ENCODE peak calls at places on chromosomes 13 and 19, in four cellular contexts. V is AG09309, U is heart right ventricle, R is foreskin fibroblast. Z is an unnamed sample.

GRCh38 chr13:89310943-89311342 is 1639.8 kb downstream of the SLITRK5 start:
- DNase-seq in U (no peak), R (no peak), V (no peak), Z (no peak)

GRCh38 chr19:50793558-50794065 is 3.4 kb downstream of the ACP4 start:
- DNase-seq in V (no peak), R (no peak), U (no peak), Z (no peak)

GRCh38 chr13:20197361-20197834 is 4.7 kb upstream of the GJB2 start:
- DNase-seq in R (peak; percentile 60), V (peak; percentile 16), U (no peak), Z (no peak)

GRCh38 chr13:112897956-112898785 is 70.8 kb upstream of the MCF2L start:
- DNase-seq in U (no peak), R (no peak), V (no peak), Z (no peak)

GRCh38 chr13:24683833-24684599 is 3.8 kb downstream of the ATP12A start:
- DNase-seq in R (peak; percentile 61), V (no peak), U (peak; percentile 61), Z (no peak)

GRCh38 chr19:41753159-41753558 is 2.2 kb upstream of the CEACAM6 start:
- DNase-seq in V (no peak), U (peak; percentile 47), R (peak; percentile 42), Z (no peak)

GRCh38 chr13:25247345-25247744 is 39.9 kb downstream of the MTMR6 start:
- DNase-seq in U (no peak), V (no peak), R (no peak), Z (no peak)

GRCh38 chr13:100666124-100666523 is 8.5 kb downstream of the TMTC4 start:
- DNase-seq in R (peak; percentile 77), U (no peak), V (no peak), Z (no peak)

GRCh38 chr13:51839711-51840110 is 5.3 kb downstream of the TMEM272 start:
- DNase-seq in V (no peak), U (no peak), R (no peak), Z (no peak)

GRCh38 chr19:17451820-17452219 is 3.4 kb upstream of the TMEM221 start:
- DNase-seq in V (no peak), R (no peak), U (no peak), Z (no peak)

GRCh38 chr13:95002126-95002525 is 289.8 kb upstream of the SOX21 start:
- DNase-seq in U (no peak), V (no peak), R (no peak), Z (no peak)

GRCh38 chr13:33207616-33207964 is 78.0 kb downstream of the STARD13 start:
- DNase-seq in V (peak; percentile 89), U (no peak), R (peak; percentile 96), Z (no peak)

GRCh38 chr13:102729560-102730275 is 34.9 kb upstream of the METTL21C start:
- DNase-seq in V (no peak), U (no peak), R (peak; percentile 76), Z (no peak)

GRCh38 chr13:44921931-44922758 is 67.1 kb downstream of the NUFIP1 start:
- DNase-seq in R (peak; percentile 96), U (no peak), V (peak; percentile 90), Z (no peak)

GRCh38 chr13:44601596-44601995 is 25.5 kb upstream of the TSC22D1 start:
- DNase-seq in R (no peak), V (no peak), U (no peak), Z (no peak)

GRCh38 chr13:27953671-27954405 is 15.3 kb downstream of the CDX2 start:
- DNase-seq in U (peak; percentile 74), R (peak; percentile 86), V (peak; percentile 7), Z (no peak)

GRCh38 chr19:34367424-34367957 is 2.5 kb downstream of the GPI start:
- DNase-seq in V (no peak), R (no peak), U (no peak), Z (no peak)

GRCh38 chr13:30431269-30431950 is 9.1 kb downstream of the UBE2L5 start:
- DNase-seq in V (no peak), R (peak; percentile 9), U (no peak), Z (no peak)

GRCh38 chr19:11381535-11382369 is 2.4 kb downstream of the EPOR start:
- DNase-seq in U (peak; percentile 79), V (no peak), R (peak; percentile 97), Z (peak; percentile 94)

GRCh38 chr13:26998265-26998664 is 173.3 kb downstream of the USP12 start:
- DNase-seq in V (no peak), R (no peak), U (no peak), Z (no peak)

GRCh38 chr19:54137913-54138776 is 583 bp downstream of the CNOT3 start:
- DNase-seq in U (no peak), V (no peak), R (peak; percentile 49), Z (no peak)

GRCh38 chr19:45887311-45887710 is 1.4 kb upstream of the IRF2BP1 start:
- DNase-seq in U (no peak), R (no peak), V (no peak), Z (no peak)

GRCh38 chr19:30283556-30283955 is 88.6 kb upstream of the ZNF536 start:
- DNase-seq in U (no peak), R (no peak), V (no peak), Z (no peak)

GRCh38 chr19:18520848-18521691 is 800 bp downstream of the ELL start:
- DNase-seq in U (peak; percentile 54), V (no peak), R (peak; percentile 31), Z (no peak)

GRCh38 chr19:38684078-38684861 is 36.8 kb downstream of the ACTN4 start:
- DNase-seq in U (peak; percentile 55), V (peak; percentile 69), R (peak; percentile 95), Z (no peak)

GRCh38 chr19:58372311-58373133 is 8.3 kb downstream of the ZNF837 start:
- DNase-seq in V (no peak), R (peak; percentile 39), U (no peak), Z (no peak)

GRCh38 chr13:104483631-104484030 is 1417.4 kb upstream of the SLC10A2 start:
- DNase-seq in V (no peak), R (no peak), U (no peak), Z (no peak)

GRCh38 chr19:41299755-41300089 is 10.2 kb upstream of the CCDC97 start:
- DNase-seq in V (no peak), R (peak; percentile 88), U (peak; percentile 64), Z (no peak)

GRCh38 chr13:65378943-65379519 is 1851.1 kb downstream of the PCDH9 start:
- DNase-seq in U (no peak), V (no peak), R (peak; percentile 1), Z (no peak)

GRCh38 chr13:34863360-34864135 is 78.5 kb upstream of the NBEA start:
- DNase-seq in R (peak; percentile 92), U (no peak), V (peak; percentile 71), Z (no peak)

DNA sequence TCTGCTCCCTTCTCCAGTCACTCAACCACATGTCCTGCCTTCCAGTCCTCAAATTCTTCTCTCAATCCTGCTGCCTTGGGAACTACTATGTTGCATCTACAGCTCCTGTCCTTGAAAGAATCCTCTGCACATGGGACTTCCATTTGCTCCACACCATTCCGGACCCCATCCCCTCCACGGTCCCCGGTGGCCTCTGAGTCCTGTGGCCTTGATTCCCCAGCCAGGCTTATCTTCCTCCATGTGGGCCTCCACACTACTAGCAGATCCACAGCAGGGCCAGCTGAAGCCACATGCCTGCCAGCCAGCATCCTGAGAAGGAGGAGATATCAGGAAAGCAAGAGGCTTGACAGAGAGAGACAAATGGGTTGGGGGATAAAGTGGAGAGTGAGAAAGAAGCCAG is 1323.8 kb downstream of the UQCRFS1 start:
- DNase-seq in U (no peak), V (no peak), R (no peak), Z (no peak)
- TF ChIP-seq CTCF in U (no peak), V (no peak), R (no peak), Z (no peak)

GRCh38 chr19:5515737-5516136 is 52.0 kb downstream of the TINCR start:
- DNase-seq in R (no peak), U (no peak), V (no peak), Z (no peak)
- TF ChIP-seq CTCF in R (no peak), U (no peak), V (peak; percentile 19), Z (peak; percentile 54)

DNA sequence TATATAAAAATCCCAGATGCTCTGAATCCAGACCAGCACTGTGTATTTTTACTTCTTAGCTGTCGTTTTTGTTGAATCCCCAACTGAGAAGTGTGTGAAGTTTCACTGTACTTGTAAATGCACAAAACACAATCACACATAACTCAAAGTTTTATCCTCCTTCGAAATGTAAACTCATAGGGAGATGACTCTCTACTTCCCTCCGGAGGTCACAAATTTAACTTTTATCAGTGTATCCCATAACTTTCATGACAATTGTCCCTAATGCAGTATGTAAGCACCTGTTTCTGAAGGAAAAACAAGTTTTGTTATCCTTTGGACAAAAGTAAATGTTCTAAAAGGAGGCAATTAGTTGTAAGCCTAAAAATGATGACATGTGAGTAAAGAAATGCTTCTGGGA is 665.0 kb upstream of the SLITRK6 start:
- DNase-seq in V (no peak), R (no peak), U (no peak), Z (no peak)
- TF ChIP-seq CTCF in V (no peak), R (no peak), U (no peak), Z (peak; percentile 67)

DNA sequence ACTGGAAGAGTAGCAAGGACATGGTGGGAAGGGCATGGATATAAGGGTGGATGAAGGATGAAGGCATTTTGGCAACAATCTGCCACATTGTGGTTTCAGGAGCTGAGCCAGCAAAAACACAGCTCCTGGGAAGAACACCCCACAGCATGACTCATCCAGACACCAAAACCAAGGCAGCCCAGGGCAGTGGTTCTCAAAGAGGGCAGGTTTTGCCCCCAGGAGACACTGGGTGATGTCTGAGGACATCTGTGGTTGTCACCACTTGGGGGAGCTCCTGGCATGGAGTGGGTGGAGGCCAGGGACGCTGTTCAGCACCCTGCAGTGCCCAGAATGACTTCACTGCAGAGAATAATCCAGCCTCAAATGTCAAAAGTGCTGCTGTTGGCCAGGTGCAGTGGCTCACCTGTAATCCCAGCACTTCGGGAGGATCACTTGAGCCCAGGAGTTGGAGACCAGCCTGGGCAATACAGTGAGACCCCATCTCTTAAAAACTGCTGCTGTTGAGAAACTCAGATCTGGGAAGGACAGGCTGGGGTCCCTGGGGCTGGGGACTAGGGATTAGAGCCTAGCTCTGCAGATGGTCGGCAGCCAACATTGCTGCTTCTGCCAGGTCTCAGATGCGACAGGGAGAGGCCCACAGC is 16.1 kb downstream of the ZFR2 start:
- DNase-seq in R (peak; percentile 87), U (no peak), V (no peak), Z (no peak)
- TF ChIP-seq CTCF in R (no peak), U (peak; percentile 16), V (peak; percentile 16), Z (peak; percentile 72)

DNA sequence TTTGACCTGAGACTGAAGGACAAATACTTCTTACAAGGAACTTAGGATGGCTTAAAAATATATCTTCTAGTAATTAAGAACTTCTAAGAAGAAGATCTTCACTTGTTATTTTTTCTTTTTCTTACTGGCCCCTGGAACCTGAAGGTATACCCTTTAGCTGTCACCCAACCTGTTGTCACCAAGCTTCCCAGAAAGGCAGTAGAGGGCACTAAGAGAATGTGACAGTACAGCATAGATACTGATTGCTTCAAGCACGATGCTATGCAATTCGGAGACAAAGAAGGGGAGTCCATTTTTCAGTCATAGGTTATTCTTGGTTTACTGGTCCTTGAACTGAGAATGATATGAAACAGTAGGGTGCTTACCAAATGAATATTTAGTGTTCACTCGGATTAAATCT is 208.3 kb upstream of the PCDH9 start:
- DNase-seq in R (peak; percentile 2), U (no peak), V (no peak), Z (no peak)
- TF ChIP-seq CTCF in R (no peak), U (peak; percentile 29), V (no peak), Z (peak; percentile 65)

GRCh38 chr13:93029536-93029935 is 197.1 kb upstream of the GPC6 start:
- DNase-seq in V (peak; percentile 17), U (no peak), R (peak; percentile 40), Z (no peak)
- TF ChIP-seq CTCF in V (no peak), U (no peak), R (no peak), Z (no peak)

Z was measured in chondrocyte.